ENCODE peak calls at places on chromosomes 2 and 18, in eight cellular contexts. One of them, this sample, is unnamed.

GRCh38 chr18:48037481-48038271 is 107.2 kb upstream of the SMAD2 start:
- DNase-seq in SK-N-SH: peak; percentile 51
- DNase-seq in adrenal gland: peak; percentile 33
- DNase-seq in psoas muscle: no peak
- DNase-seq in vagina: no peak
- DNase-seq in fibroblast of lung: no peak
- DNase-seq in pancreas: peak; percentile 34
- DNase-seq in BJ: no peak
- DNase-seq in this sample: no peak

GRCh38 chr2:122009546-122009945 is 254.1 kb downstream of the TSN start:
- DNase-seq in fibroblast of lung: no peak
- DNase-seq in psoas muscle: no peak
- DNase-seq in SK-N-SH: no peak
- DNase-seq in vagina: no peak
- DNase-seq in pancreas: no peak
- DNase-seq in adrenal gland: no peak
- DNase-seq in BJ: no peak
- DNase-seq in this sample: no peak

GRCh38 chr2:5990021-5990420 is 297.8 kb downstream of the SOX11 start:
- DNase-seq in adrenal gland: no peak
- DNase-seq in vagina: no peak
- DNase-seq in psoas muscle: no peak
- DNase-seq in SK-N-SH: no peak
- DNase-seq in fibroblast of lung: no peak
- DNase-seq in BJ: no peak
- DNase-seq in pancreas: no peak
- DNase-seq in this sample: no peak

GRCh38 chr2:10449838-10450691 is 1.9 kb upstream of the ODC1 start:
- DNase-seq in pancreas: no peak
- DNase-seq in SK-N-SH: peak; percentile 23
- DNase-seq in fibroblast of lung: no peak
- DNase-seq in BJ: no peak
- DNase-seq in vagina: no peak
- DNase-seq in adrenal gland: no peak
- DNase-seq in psoas muscle: no peak
- DNase-seq in this sample: no peak

GRCh38 chr2:64653174-64654062 is at the start of gene SERTAD2:
- DNase-seq in vagina: no peak
- DNase-seq in SK-N-SH: peak; percentile 98
- DNase-seq in fibroblast of lung: peak; percentile 85
- DNase-seq in adrenal gland: peak; percentile 89
- DNase-seq in pancreas: peak; percentile 88
- DNase-seq in psoas muscle: peak; percentile 95
- DNase-seq in BJ: no peak
- DNase-seq in this sample: peak; percentile 87

GRCh38 chr2:105378921-105379383 is 19.9 kb downstream of the FHL2 start:
- DNase-seq in vagina: no peak
- DNase-seq in adrenal gland: no peak
- DNase-seq in BJ: no peak
- DNase-seq in SK-N-SH: no peak
- DNase-seq in psoas muscle: no peak
- DNase-seq in pancreas: no peak
- DNase-seq in fibroblast of lung: no peak
- DNase-seq in this sample: no peak

GRCh38 chr2:7572460-7572859 is 655.2 kb downstream of the RNF144A start:
- DNase-seq in BJ: no peak
- DNase-seq in fibroblast of lung: no peak
- DNase-seq in vagina: no peak
- DNase-seq in SK-N-SH: no peak
- DNase-seq in pancreas: no peak
- DNase-seq in adrenal gland: no peak
- DNase-seq in psoas muscle: no peak
- DNase-seq in this sample: no peak

GRCh38 chr2:191645807-191646611 is 31.9 kb upstream of the NABP1 start:
- DNase-seq in psoas muscle: no peak
- DNase-seq in pancreas: no peak
- DNase-seq in adrenal gland: no peak
- DNase-seq in SK-N-SH: peak; percentile 1
- DNase-seq in fibroblast of lung: no peak
- DNase-seq in BJ: no peak
- DNase-seq in vagina: no peak
- DNase-seq in this sample: no peak

GRCh38 chr2:240045098-240045497 is 8.2 kb downstream of the OR6B3 start:
- DNase-seq in adrenal gland: no peak
- DNase-seq in SK-N-SH: no peak
- DNase-seq in BJ: no peak
- DNase-seq in psoas muscle: no peak
- DNase-seq in fibroblast of lung: no peak
- DNase-seq in pancreas: no peak
- DNase-seq in vagina: no peak
- DNase-seq in this sample: no peak

GRCh38 chr2:238425505-238425978 is 1.2 kb upstream of the ASB1 start:
- DNase-seq in pancreas: no peak
- DNase-seq in vagina: no peak
- DNase-seq in adrenal gland: no peak
- DNase-seq in BJ: no peak
- DNase-seq in psoas muscle: no peak
- DNase-seq in SK-N-SH: no peak
- DNase-seq in fibroblast of lung: no peak
- DNase-seq in this sample: no peak

GRCh38 chr18:11040823-11041712 is 108.3 kb downstream of the PIEZO2 start:
- DNase-seq in vagina: no peak
- DNase-seq in fibroblast of lung: peak; percentile 80
- DNase-seq in psoas muscle: no peak
- DNase-seq in pancreas: peak; percentile 45
- DNase-seq in SK-N-SH: peak; percentile 48
- DNase-seq in adrenal gland: peak; percentile 72
- DNase-seq in BJ: no peak
- DNase-seq in this sample: peak; percentile 24

GRCh38 chr2:215680605-215681598 is 245.0 kb upstream of the FN1 start:
- DNase-seq in fibroblast of lung: peak; percentile 89
- DNase-seq in SK-N-SH: no peak
- DNase-seq in pancreas: no peak
- DNase-seq in vagina: no peak
- DNase-seq in psoas muscle: no peak
- DNase-seq in BJ: peak; percentile 37
- DNase-seq in adrenal gland: peak; percentile 26
- DNase-seq in this sample: peak; percentile 81

GRCh38 chr2:113284481-113284880 is 5.8 kb upstream of the PAX8 start:
- DNase-seq in vagina: no peak
- DNase-seq in adrenal gland: no peak
- DNase-seq in BJ: peak; percentile 2
- DNase-seq in psoas muscle: no peak
- DNase-seq in fibroblast of lung: no peak
- DNase-seq in pancreas: no peak
- DNase-seq in SK-N-SH: no peak
- DNase-seq in this sample: peak; percentile 27

GRCh38 chr2:216327447-216327846 is 44.8 kb downstream of the MARCHF4 start:
- DNase-seq in SK-N-SH: no peak
- DNase-seq in adrenal gland: no peak
- DNase-seq in pancreas: no peak
- DNase-seq in vagina: no peak
- DNase-seq in BJ: no peak
- DNase-seq in psoas muscle: no peak
- DNase-seq in fibroblast of lung: no peak
- DNase-seq in this sample: no peak

GRCh38 chr18:32259553-32259952 is 69.7 kb downstream of the MEP1B start:
- DNase-seq in adrenal gland: no peak
- DNase-seq in pancreas: no peak
- DNase-seq in psoas muscle: no peak
- DNase-seq in BJ: no peak
- DNase-seq in SK-N-SH: no peak
- DNase-seq in fibroblast of lung: no peak
- DNase-seq in vagina: no peak
- DNase-seq in this sample: no peak

GRCh38 chr2:71473346-71474035 is 20.1 kb downstream of the DYSF start:
- DNase-seq in SK-N-SH: no peak
- DNase-seq in fibroblast of lung: no peak
- DNase-seq in psoas muscle: no peak
- DNase-seq in pancreas: no peak
- DNase-seq in vagina: no peak
- DNase-seq in adrenal gland: no peak
- DNase-seq in BJ: no peak
- DNase-seq in this sample: no peak

GRCh38 chr2:96408631-96409542 is 73.3 kb downstream of the NCAPH start:
- DNase-seq in SK-N-SH: no peak
- DNase-seq in pancreas: peak; percentile 56
- DNase-seq in adrenal gland: peak; percentile 30
- DNase-seq in psoas muscle: no peak
- DNase-seq in fibroblast of lung: peak; percentile 17
- DNase-seq in BJ: no peak
- DNase-seq in vagina: no peak
- DNase-seq in this sample: no peak

GRCh38 chr2:128494640-128495321 is 176.1 kb upstream of the HS6ST1 start:
- DNase-seq in BJ: no peak
- DNase-seq in vagina: peak; percentile 77
- DNase-seq in adrenal gland: peak; percentile 86
- DNase-seq in fibroblast of lung: peak; percentile 2
- DNase-seq in psoas muscle: no peak
- DNase-seq in pancreas: peak; percentile 80
- DNase-seq in SK-N-SH: peak; percentile 47
- DNase-seq in this sample: no peak

GRCh38 chr2:3168230-3168891 is 209.3 kb downstream of the EIPR1 start:
- DNase-seq in psoas muscle: no peak
- DNase-seq in fibroblast of lung: peak; percentile 65
- DNase-seq in pancreas: no peak
- DNase-seq in adrenal gland: no peak
- DNase-seq in vagina: no peak
- DNase-seq in SK-N-SH: peak; percentile 55
- DNase-seq in BJ: peak; percentile 53
- DNase-seq in this sample: peak; percentile 85

GRCh38 chr2:88126772-88127637 is 857 bp downstream of the FABP1 start:
- DNase-seq in SK-N-SH: no peak
- DNase-seq in adrenal gland: no peak
- DNase-seq in BJ: no peak
- DNase-seq in vagina: no peak
- DNase-seq in fibroblast of lung: no peak
- DNase-seq in psoas muscle: no peak
- DNase-seq in pancreas: no peak
- DNase-seq in this sample: no peak

GRCh38 chr2:103230813-103231212 is 469.0 kb downstream of the TMEM182 start:
- DNase-seq in vagina: no peak
- DNase-seq in BJ: no peak
- DNase-seq in SK-N-SH: no peak
- DNase-seq in adrenal gland: no peak
- DNase-seq in psoas muscle: no peak
- DNase-seq in fibroblast of lung: no peak
- DNase-seq in pancreas: no peak
- DNase-seq in this sample: no peak

GRCh38 chr2:40511661-40512213 is 59.8 kb upstream of the SLC8A1 start:
- DNase-seq in fibroblast of lung: peak; percentile 84
- DNase-seq in SK-N-SH: no peak
- DNase-seq in BJ: peak; percentile 84
- DNase-seq in adrenal gland: peak; percentile 37
- DNase-seq in psoas muscle: peak; percentile 42
- DNase-seq in vagina: no peak
- DNase-seq in pancreas: no peak
- DNase-seq in this sample: peak; percentile 88
- H3K4me3 ChIP-seq in fibroblast of lung: peak overlapping the region; percentile 38
- H3K4me3 ChIP-seq in SK-N-SH: no peak overlapping the region
- H3K4me3 ChIP-seq in BJ: peak overlapping the region; percentile 19
- H3K4me3 ChIP-seq in adrenal gland: no peak overlapping the region
- H3K4me3 ChIP-seq in psoas muscle: peak overlapping the region; percentile 55
- H3K4me3 ChIP-seq in vagina: peak overlapping the region; percentile 32
- H3K4me3 ChIP-seq in pancreas: no peak overlapping the region
- H3K4me3 ChIP-seq in this sample: peak overlapping the region; percentile 19

DNA sequence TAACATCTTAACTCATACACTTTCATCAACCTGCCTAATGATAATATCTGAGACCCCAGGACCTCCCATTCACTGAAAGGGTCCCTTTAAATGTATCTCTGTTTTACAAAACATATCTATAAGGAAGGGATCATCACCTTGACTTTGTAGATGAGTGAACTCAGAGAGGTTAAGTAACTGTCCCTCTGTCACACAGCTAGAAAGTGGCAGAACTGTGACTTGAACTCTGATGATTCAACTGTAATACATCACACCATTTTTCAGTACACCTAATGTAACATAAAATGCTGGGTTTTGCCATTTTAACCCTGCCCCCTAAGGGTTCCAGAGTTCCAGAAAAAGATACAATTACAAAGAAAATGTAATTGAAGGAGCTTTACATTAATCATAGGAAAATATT is 234.6 kb downstream of the ZEB2 start:
- DNase-seq in vagina: no peak
- DNase-seq in psoas muscle: no peak
- DNase-seq in fibroblast of lung: no peak
- DNase-seq in adrenal gland: no peak
- DNase-seq in SK-N-SH: no peak
- DNase-seq in pancreas: no peak
- DNase-seq in BJ: no peak
- DNase-seq in this sample: no peak
- TF ChIP-seq CTCF in vagina: no peak
- TF ChIP-seq CTCF in psoas muscle: no peak
- TF ChIP-seq CTCF in fibroblast of lung: no peak
- TF ChIP-seq CTCF in adrenal gland: no peak
- TF ChIP-seq CTCF in SK-N-SH: no peak
- TF ChIP-seq CTCF in pancreas: no peak
- TF ChIP-seq CTCF in BJ: no peak
- TF ChIP-seq CTCF in this sample: no peak

GRCh38 chr18:13611616-13612110 is 114.7 kb downstream of the FAM210A start:
- DNase-seq in psoas muscle: peak; percentile 71
- DNase-seq in pancreas: no peak
- DNase-seq in SK-N-SH: peak; percentile 64
- DNase-seq in BJ: no peak
- DNase-seq in vagina: no peak
- DNase-seq in fibroblast of lung: peak; percentile 42
- DNase-seq in adrenal gland: peak; percentile 33
- DNase-seq in this sample: peak; percentile 49

GRCh38 chr18:13613591-13614317 is 112.6 kb downstream of the FAM210A start:
- DNase-seq in psoas muscle: no peak
- DNase-seq in SK-N-SH: no peak
- DNase-seq in adrenal gland: peak; percentile 14
- DNase-seq in vagina: no peak
- DNase-seq in BJ: no peak
- DNase-seq in pancreas: no peak
- DNase-seq in fibroblast of lung: no peak
- DNase-seq in this sample: no peak

GRCh38 chr18:13611058-13611615 is 115.2 kb downstream of the FAM210A start:
- DNase-seq in adrenal gland: peak; percentile 41
- DNase-seq in pancreas: no peak
- DNase-seq in BJ: no peak
- DNase-seq in fibroblast of lung: peak; percentile 23
- DNase-seq in SK-N-SH: peak; percentile 52
- DNase-seq in psoas muscle: peak; percentile 73
- DNase-seq in vagina: no peak
- DNase-seq in this sample: peak; percentile 1

GRCh38 chr18:13613099-13613498 is 113.3 kb downstream of the FAM210A start:
- DNase-seq in fibroblast of lung: no peak
- DNase-seq in pancreas: no peak
- DNase-seq in BJ: no peak
- DNase-seq in vagina: no peak
- DNase-seq in SK-N-SH: no peak
- DNase-seq in psoas muscle: no peak
- DNase-seq in adrenal gland: no peak
- DNase-seq in this sample: no peak

GRCh38 chr18:13612111-13612997 is 114.0 kb downstream of the FAM210A start:
- DNase-seq in vagina: no peak
- DNase-seq in psoas muscle: no peak
- DNase-seq in SK-N-SH: peak; percentile 67
- DNase-seq in fibroblast of lung: no peak
- DNase-seq in BJ: no peak
- DNase-seq in adrenal gland: no peak
- DNase-seq in pancreas: no peak
- DNase-seq in this sample: no peak
- H3K4me3 ChIP-seq in vagina: peak overlapping the region; percentile 40
- H3K4me3 ChIP-seq in psoas muscle: peak overlapping the region; percentile 68
- H3K4me3 ChIP-seq in SK-N-SH: no peak overlapping the region
- H3K4me3 ChIP-seq in fibroblast of lung: peak overlapping the region; percentile 51
- H3K4me3 ChIP-seq in BJ: no peak overlapping the region
- H3K4me3 ChIP-seq in adrenal gland: no peak overlapping the region
- H3K4me3 ChIP-seq in pancreas: peak overlapping the region; percentile 36
- H3K4me3 ChIP-seq in this sample: peak overlapping the region; percentile 10

GRCh38 chr18:49944681-49945080 is 131.3 kb upstream of the ACAA2 start:
- DNase-seq in vagina: no peak
- DNase-seq in pancreas: no peak
- DNase-seq in psoas muscle: no peak
- DNase-seq in adrenal gland: no peak
- DNase-seq in SK-N-SH: no peak
- DNase-seq in fibroblast of lung: peak; percentile 1
- DNase-seq in BJ: no peak
- DNase-seq in this sample: no peak
- TF ChIP-seq CTCF in vagina: no peak
- TF ChIP-seq CTCF in pancreas: no peak
- TF ChIP-seq CTCF in psoas muscle: peak; percentile 36
- TF ChIP-seq CTCF in adrenal gland: no peak
- TF ChIP-seq CTCF in SK-N-SH: peak; percentile 14
- TF ChIP-seq CTCF in fibroblast of lung: peak; percentile 3
- TF ChIP-seq CTCF in BJ: peak; percentile 42
- TF ChIP-seq CTCF in this sample: peak; percentile 8

This sample was measured in foreskin fibroblast.